ENCODE peak calls at places on chromosomes 11 and 22, in four cellular contexts. M is upper lobe of right lung, Y is endodermal cell, L is adrenal gland. Q is an unnamed sample. For H3K27me3, the result is how much of the 10 kb centered on the place peaks cover.

GRCh38 chr11:96388891-96389603 is 665 bp downstream of the CCDC82 start:
- DNase-seq in M (no peak), Y (no peak), L (no peak), Q (no peak)

GRCh38 chr11:106276126-106276525 is 198.7 kb downstream of the AASDHPPT start:
- DNase-seq in M (no peak), Y (no peak), L (no peak), Q (no peak)

GRCh38 chr11:35609656-35610055 is 8.6 kb upstream of the FJX1 start:
- DNase-seq in M (no peak), Y (no peak), L (no peak), Q (no peak)

GRCh38 chr11:16511109-16511806 is 154.9 kb upstream of the SOX6 start:
- DNase-seq in M (no peak), Y (no peak), L (no peak), Q (no peak)

GRCh38 chr11:114213622-114214021 is 82.6 kb upstream of the NNMT start:
- DNase-seq in M (no peak), Y (no peak), L (no peak), Q (no peak)

GRCh38 chr11:84899740-84900139 is 727.4 kb downstream of the DLG2 start:
- DNase-seq in M (no peak), Y (peak), L (no peak), Q (no peak)

GRCh38 chr11:1048375-1049070 is 12.0 kb upstream of the MUC6 start:
- DNase-seq in M (peak), Y (peak), L (no peak), Q (no peak)

GRCh38 chr11:110174645-110175310 is 81.6 kb downstream of the ZC3H12C start:
- DNase-seq in M (no peak), Y (no peak), L (no peak), Q (no peak)

GRCh38 chr11:74683279-74683871 is 47.9 kb downstream of the CHRDL2 start:
- DNase-seq in M (peak), Y (peak), L (peak), Q (peak)

GRCh38 chr11:93487032-93487483 is 56.1 kb downstream of the SMCO4 start:
- DNase-seq in M (no peak), Y (no peak), L (peak), Q (no peak)

GRCh38 chr11:133753150-133753549 is 92.2 kb downstream of the SPATA19 start:
- DNase-seq in M (no peak), Y (peak), L (no peak), Q (no peak)

GRCh38 chr11:60905551-60906113 is 753 bp downstream of the PRPF19 start:
- DNase-seq in M (no peak), Y (no peak), L (peak), Q (no peak)

GRCh38 chr22:29782061-29782845 is 15.1 kb downstream of the UQCR10 start:
- DNase-seq in M (peak), Y (peak), L (peak), Q (peak)

GRCh38 chr22:38122616-38123015 is 12.1 kb upstream of the BAIAP2L2 start:
- DNase-seq in M (no peak), Y (peak), L (no peak), Q (no peak)

GRCh38 chr11:17604913-17605230 is 57.8 kb downstream of the OTOG start:
- DNase-seq in M (no peak), Y (peak), L (no peak), Q (peak)

GRCh38 chr11:44978961-44979331 is 28.3 kb upstream of the TP53I11 start:
- DNase-seq in M (no peak), Y (peak), L (no peak), Q (no peak)

GRCh38 chr11:65557280-65558001 is 718 bp downstream of the LTBP3 start:
- DNase-seq in M (no peak), Y (peak), L (no peak), Q (no peak)

GRCh38 chr11:27391336-27392015 is 28.5 kb upstream of the CCDC34 start:
- DNase-seq in M (no peak), Y (no peak), L (no peak), Q (no peak)

GRCh38 chr11:58286249-58286648 is 18.2 kb upstream of the OR10W1 start:
- DNase-seq in M (no peak), Y (peak), L (no peak), Q (no peak)

GRCh38 chr22:42820075-42820763 is 36.9 kb downstream of the ARFGAP3 start:
- DNase-seq in M (no peak), Y (no peak), L (no peak), Q (no peak)

GRCh38 chr11:126669416-126669815 is 313.9 kb downstream of the ST3GAL4 start:
- DNase-seq in M (no peak), Y (no peak), L (no peak), Q (no peak)

GRCh38 chr22:44473166-44473565 is 24.9 kb downstream of the RTL6 start:
- DNase-seq in M (no peak), Y (no peak), L (no peak), Q (no peak)

GRCh38 chr22:44479662-44480061 is 18.4 kb downstream of the RTL6 start:
- DNase-seq in M (no peak), Y (no peak), L (no peak), Q (no peak)

GRCh38 chr22:44473580-44473979 is 24.5 kb downstream of the RTL6 start:
- DNase-seq in M (no peak), Y (no peak), L (no peak), Q (no peak)

GRCh38 chr22:44472583-44472982 is 25.4 kb downstream of the RTL6 start:
- DNase-seq in M (no peak), Y (no peak), L (no peak), Q (no peak)

DNA sequence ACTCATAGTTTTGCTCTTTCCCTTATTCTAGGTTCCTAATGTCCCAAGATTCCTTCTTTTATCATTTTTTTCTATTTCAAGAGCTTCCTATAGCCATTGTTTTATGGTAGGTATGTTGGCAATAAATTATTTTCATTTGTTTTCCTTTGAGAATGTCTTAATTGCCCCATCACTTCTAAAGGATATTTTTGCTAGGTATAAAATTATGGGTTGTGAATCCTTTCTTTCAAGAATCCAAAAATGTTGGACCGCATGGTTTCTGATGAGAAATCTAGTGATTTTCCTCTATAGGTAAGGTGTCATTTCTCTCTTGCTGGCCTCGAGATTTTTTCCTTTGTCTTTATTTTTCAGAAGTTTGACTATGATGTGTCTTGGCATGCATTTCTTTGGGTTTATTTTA is 22.3 kb downstream of the RTL6 start:
- DNase-seq in M (no peak), Y (no peak), L (no peak), Q (no peak)
- H3K27me3 ChIP-seq in M (under half), Y (under half), L (under half), Q (under half)

DNA sequence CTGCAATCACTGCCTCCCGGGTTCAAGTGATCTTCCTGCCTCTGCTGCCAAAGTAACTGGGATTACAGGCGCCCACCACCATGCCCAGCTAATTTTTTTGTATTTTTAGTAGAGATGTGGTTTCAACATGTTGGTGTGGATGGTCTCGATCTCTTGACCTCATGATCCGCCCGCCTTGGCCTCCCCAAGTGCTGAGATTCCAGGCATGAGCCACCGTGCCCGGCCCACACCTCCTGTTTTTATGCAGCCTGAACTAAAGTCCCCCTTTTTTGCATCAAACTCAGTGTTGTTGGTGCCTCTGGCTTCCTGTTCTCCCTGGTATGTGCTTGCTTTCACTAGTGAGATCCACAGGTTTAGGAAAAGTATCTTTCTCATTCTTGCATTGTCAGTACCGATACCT is 4.2 kb downstream of the TBC1D22A start:
- DNase-seq in M (no peak), Y (no peak), L (no peak), Q (no peak)
- H3K27ac ChIP-seq in M (no peak), Y (no peak), L (no peak), Q (no peak)

GRCh38 chr22:49713003-49713402 is 114.7 kb downstream of the BRD1 start:
- DNase-seq in M (no peak), Y (no peak), L (no peak), Q (no peak)

GRCh38 chr22:49715450-49715849 is 112.2 kb downstream of the BRD1 start:
- DNase-seq in M (no peak), Y (no peak), L (no peak), Q (no peak)

GRCh38 chr22:49709464-49709863 is 118.2 kb downstream of the BRD1 start:
- DNase-seq in M (no peak), Y (no peak), L (no peak), Q (no peak)

GRCh38 chr22:49710746-49711145 is 116.9 kb downstream of the BRD1 start:
- DNase-seq in M (peak), Y (no peak), L (no peak), Q (no peak)

DNA sequence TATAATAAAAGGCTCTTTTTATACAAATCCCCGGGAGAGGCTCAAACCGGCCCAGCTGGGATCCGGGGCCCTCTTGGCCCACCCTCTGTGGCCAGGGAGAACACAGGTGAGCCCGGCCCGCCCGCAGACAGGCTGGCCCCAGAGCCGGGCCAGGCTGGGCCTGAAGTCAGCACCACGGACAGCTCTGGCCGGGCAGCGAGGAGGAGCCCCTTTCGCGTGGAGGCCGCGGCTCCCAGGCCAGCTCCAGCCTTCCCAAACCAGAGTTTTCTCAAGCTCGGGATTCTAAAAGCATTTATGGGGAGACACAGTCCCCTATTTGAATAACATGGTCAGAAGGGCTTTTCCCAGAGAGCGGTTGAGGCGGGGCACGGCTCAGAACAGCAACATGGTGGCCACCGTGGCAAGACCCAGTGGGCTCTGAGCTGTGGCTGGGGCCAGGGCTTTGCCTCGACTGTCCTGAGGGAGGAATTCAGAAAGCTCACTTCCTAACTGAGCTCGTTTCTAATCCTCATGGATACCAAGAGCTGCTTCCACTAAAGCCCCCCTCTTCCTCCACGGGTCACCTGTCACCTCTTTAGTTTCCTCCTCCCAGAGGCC is 115.4 kb downstream of the BRD1 start:
- DNase-seq in M (peak), Y (peak), L (no peak), Q (no peak)
- H3K27me3 ChIP-seq in M (under half), Y (under half), L (under half), Q (under half)

GRCh38 chr11:130166457-130166784 is 6.8 kb downstream of the ST14 start:
- DNase-seq in M (no peak), Y (no peak), L (peak), Q (no peak)
- H3K27ac ChIP-seq in M (peak), Y (no peak), L (peak), Q (no peak)

GRCh38 chr11:9568161-9568853 is 5.2 kb upstream of the WEE1 start:
- DNase-seq in M (no peak), Y (no peak), L (no peak), Q (no peak)
- H3K27me3 ChIP-seq in M (under half), Y (under half), L (under half), Q (under half)

Q was measured in psoas muscle.